ENCODE peak calls at places on chromosomes 16 and 17, in eight cellular contexts. I is AG04449; S is GM23338; A is activated naive CD4-positive, alpha-beta T cell; Y is anterior cingulate cortex; U is mammary epithelial cell; Q is NAMALWA; H is NCI-H510A treated with DMSO at 0.1 percent for 48 hours. D is an unnamed sample.

GRCh38 chr17:80455328-80455710 is 21.1 kb downstream of the NPTX1 start:
- DNase-seq in I (no peak), S (peak; percentile 83), A (no peak), Y (no peak), U (no peak), Q (peak; percentile 59), H (peak; percentile 72), D (peak; percentile 37)

GRCh38 chr16:19284207-19284606 is 1.3 kb upstream of the CLEC19A start:
- DNase-seq in I (no peak), S (no peak), A (no peak), Y (peak; percentile 74), U (peak; percentile 88), Q (no peak), H (peak; percentile 80), D (no peak)

GRCh38 chr17:46876353-46876887 is 25.0 kb downstream of the WNT9B start:
- DNase-seq in I (no peak), S (peak; percentile 78), A (no peak), Y (no peak), U (peak; percentile 48), Q (peak; percentile 62), H (peak; percentile 90), D (no peak)

GRCh38 chr17:68074279-68074678 is 38.7 kb downstream of the KPNA2 start:
- DNase-seq in I (no peak), S (no peak), A (no peak), Y (no peak), U (no peak), Q (no peak), H (no peak), D (no peak)

GRCh38 chr17:45783593-45784292 is 377 bp upstream of the CRHR1 start:
- DNase-seq in I (no peak), S (peak; percentile 88), A (no peak), Y (peak; percentile 33), U (no peak), Q (no peak), H (peak; percentile 75), D (no peak)

GRCh38 chr16:50612849-50613198 is 64.6 kb downstream of the NKD1 start:
- DNase-seq in I (no peak), S (no peak), A (no peak), Y (no peak), U (no peak), Q (no peak), H (no peak), D (no peak)

GRCh38 chr17:71966459-71967313 is 154.1 kb upstream of the SOX9 start:
- DNase-seq in I (no peak), S (no peak), A (no peak), Y (no peak), U (no peak), Q (no peak), H (no peak), D (no peak)

GRCh38 chr17:69516911-69517310 is 102.4 kb downstream of the MAP2K6 start:
- DNase-seq in I (no peak), S (no peak), A (no peak), Y (no peak), U (no peak), Q (peak; percentile 29), H (no peak), D (no peak)

GRCh38 chr17:8887834-8888703 is 20.6 kb upstream of the PIK3R6 start:
- DNase-seq in I (no peak), S (peak; percentile 88), A (no peak), Y (no peak), U (no peak), Q (no peak), H (no peak), D (no peak)

GRCh38 chr17:46202482-46202881 is 9.3 kb upstream of the KANSL1 start:
- DNase-seq in I (no peak), S (no peak), A (no peak), Y (no peak), U (no peak), Q (no peak), H (no peak), D (no peak)

GRCh38 chr16:2591476-2592240 is 53.8 kb downstream of the PDPK1 start:
- DNase-seq in I (no peak), S (no peak), A (no peak), Y (no peak), U (no peak), Q (no peak), H (no peak), D (no peak)

GRCh38 chr17:8954339-8954738 is 11.2 kb downstream of the PIK3R5 start:
- DNase-seq in I (no peak), S (peak; percentile 61), A (no peak), Y (no peak), U (no peak), Q (no peak), H (no peak), D (peak; percentile 78)

GRCh38 chr17:82449136-82449882 is 1.2 kb downstream of the CYBC1 start:
- DNase-seq in I (no peak), S (peak; percentile 82), A (peak; percentile 42), Y (no peak), U (no peak), Q (peak; percentile 98), H (no peak), D (peak; percentile 78)